ENCODE peak calls at places on chromosomes 12 and 14, in four cellular contexts. Q is HL-60, I is GM12878, R is K562. P is an unnamed sample.

GRCh38 chr14:77039285-77040058 is 11.0 kb upstream of the IRF2BPL start:
- DNase-seq in Q (no peak), I (no peak), R (no peak), P (no peak)

GRCh38 chr12:104448475-104448874 is 8.3 kb upstream of the CHST11 start:
- DNase-seq in I (no peak), R (no peak), Q (no peak), P (no peak)

GRCh38 chr12:132404956-132405741 is 75.8 kb upstream of the GALNT9 start:
- DNase-seq in R (no peak), I (no peak), Q (no peak), P (no peak)

GRCh38 chr14:34723867-34724266 is 9.5 kb upstream of the CFL2 start:
- DNase-seq in R (no peak), I (no peak), Q (no peak), P (no peak)

GRCh38 chr14:105411017-105411941 is 8.3 kb upstream of the MTA1 start:
- DNase-seq in Q (no peak), R (peak), I (no peak), P (no peak)

GRCh38 chr14:89697281-89698060 is 257.1 kb downstream of the EFCAB11 start:
- DNase-seq in Q (no peak), I (no peak), R (no peak), P (no peak)

GRCh38 chr12:5038781-5039311 is 4.8 kb upstream of the KCNA5 start:
- DNase-seq in I (no peak), R (no peak), Q (no peak), P (no peak)

GRCh38 chr12:80218925-80219714 is 119.8 kb downstream of the OTOGL start:
- DNase-seq in R (no peak), I (no peak), Q (no peak), P (no peak)

GRCh38 chr12:94618995-94619695 is 31.2 kb downstream of the TMCC3 start:
- DNase-seq in Q (no peak), R (no peak), I (no peak), P (no peak)

GRCh38 chr14:66403183-66403582 is 83.0 kb upstream of the CCDC196 start:
- DNase-seq in Q (peak), R (no peak), I (no peak), P (no peak)

GRCh38 chr12:75437564-75437963 is 43.0 kb upstream of the GLIPR1 start:
- DNase-seq in Q (peak), R (no peak), I (no peak), P (no peak)

GRCh38 chr12:58901664-58902063 is 18.6 kb downstream of the LRIG3 start:
- DNase-seq in R (no peak), Q (no peak), I (no peak), P (no peak)

GRCh38 chr12:77218278-77218677 is 152.9 kb upstream of the E2F7 start:
- DNase-seq in R (no peak), I (no peak), Q (no peak), P (no peak)

GRCh38 chr14:65211341-65211987 is 109.1 kb upstream of the MAX start:
- DNase-seq in I (no peak), Q (no peak), R (no peak), P (no peak)

GRCh38 chr12:98543701-98544100 is 28.3 kb downstream of the TMPO start:
- DNase-seq in Q (no peak), I (no peak), R (no peak), P (no peak)

GRCh38 chr12:103505371-103506236 is 9.8 kb upstream of the C12orf42 start:
- DNase-seq in Q (no peak), I (peak), R (no peak), P (peak)

GRCh38 chr14:79376557-79376956 is 834.7 kb downstream of the DIO2 start:
- DNase-seq in Q (no peak), I (no peak), R (no peak), P (no peak)

GRCh38 chr12:91111366-91112321 is at the start of gene LUM:
- DNase-seq in I (no peak), R (no peak), Q (no peak), P (no peak)

GRCh38 chr12:16610006-16610520 is 4.1 kb upstream of the LMO3 start:
- DNase-seq in I (no peak), R (no peak), Q (no peak), P (no peak)

GRCh38 chr14:26811756-26812305 is 214.0 kb upstream of the NOVA1 start:
- DNase-seq in R (no peak), I (no peak), Q (no peak), P (no peak)

GRCh38 chr12:34163443-34163842 is 141.1 kb downstream of the ALG10 start:
- DNase-seq in Q (no peak), R (no peak), I (no peak), P (no peak)

GRCh38 chr12:75550401-75550851 is 39.0 kb upstream of the KRR1 start:
- DNase-seq in R (no peak), I (no peak), Q (no peak), P (no peak)

GRCh38 chr12:117100851-117101673 is 1.8 kb upstream of the TESC start:
- DNase-seq in R (no peak), I (no peak), Q (no peak), P (no peak)

GRCh38 chr12:77578471-77579262 is 252.0 kb upstream of the NAV3 start:
- DNase-seq in Q (no peak), R (no peak), I (no peak), P (no peak)

GRCh38 chr12:120067901-120068300 is 48.7 kb downstream of the RAB35 start:
- DNase-seq in Q (no peak), I (no peak), R (no peak), P (no peak)

GRCh38 chr12:111137968-111138367 is 217.6 kb upstream of the MYL2 start:
- DNase-seq in I (no peak), R (no peak), Q (no peak), P (no peak)

GRCh38 chr12:91191516-91192111 is 9.0 kb upstream of the DCN start:
- DNase-seq in Q (no peak), I (no peak), R (no peak), P (no peak)

GRCh38 chr12:79534029-79534867 is 156.5 kb downstream of the PAWR start:
- DNase-seq in R (no peak), Q (no peak), I (no peak), P (no peak)

GRCh38 chr14:101956179-101956885 is 8.0 kb upstream of the DYNC1H1 start:
- DNase-seq in R (no peak), Q (no peak), I (no peak), P (no peak)

GRCh38 chr14:90454041-90455000 is 57.5 kb downstream of the CALM1 start:
- DNase-seq in Q (no peak), R (peak), I (no peak), P (no peak)

GRCh38 chr12:39912211-39912980 is 193.5 kb downstream of the SLC2A13 start:
- DNase-seq in Q (no peak), R (no peak), I (no peak), P (no peak)

GRCh38 chr14:33477752-33478151 is 473.1 kb downstream of the EGLN3 start:
- DNase-seq in R (no peak), Q (no peak), I (no peak), P (no peak)

GRCh38 chr12:56046027-56046780 is 4.5 kb downstream of the RPS26 start:
- DNase-seq in I (no peak), Q (no peak), R (no peak), P (no peak)
- TF ChIP-seq SPI1 in I (no peak), Q (no peak), R (no peak), P (no peak)

DNA sequence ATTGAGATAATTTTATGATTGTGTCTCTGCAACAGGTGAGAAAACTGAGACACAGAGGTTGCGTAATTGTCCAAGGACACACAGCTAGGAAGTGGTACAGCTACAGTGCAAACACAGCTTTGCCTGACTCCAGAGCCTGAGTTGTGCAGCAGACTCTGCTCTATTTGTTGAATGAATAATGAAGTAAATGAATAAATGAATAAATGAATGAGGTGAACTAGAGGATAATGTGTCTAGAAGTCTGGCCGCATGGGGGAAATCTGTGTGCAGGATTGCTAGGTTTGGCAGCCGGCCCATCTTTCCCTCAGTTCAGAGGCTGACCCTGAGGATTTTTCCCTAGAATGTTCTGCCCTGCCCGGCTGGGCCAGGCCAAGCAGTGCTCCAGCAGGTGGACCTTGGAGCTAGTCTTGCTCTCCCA is 225.1 kb downstream of the C12orf75 start:
- DNase-seq in I (no peak), Q (no peak), R (no peak), P (no peak)
- TF ChIP-seq SPI1 in I (no peak), Q (no peak), R (no peak), P (no peak)

GRCh38 chr12:87348071-87348470 is 681.1 kb downstream of the C12orf50 start:
- DNase-seq in I (no peak), R (no peak), Q (no peak), P (no peak)
- TF ChIP-seq SPI1 in I (no peak), R (no peak), Q (no peak), P (no peak)

DNA sequence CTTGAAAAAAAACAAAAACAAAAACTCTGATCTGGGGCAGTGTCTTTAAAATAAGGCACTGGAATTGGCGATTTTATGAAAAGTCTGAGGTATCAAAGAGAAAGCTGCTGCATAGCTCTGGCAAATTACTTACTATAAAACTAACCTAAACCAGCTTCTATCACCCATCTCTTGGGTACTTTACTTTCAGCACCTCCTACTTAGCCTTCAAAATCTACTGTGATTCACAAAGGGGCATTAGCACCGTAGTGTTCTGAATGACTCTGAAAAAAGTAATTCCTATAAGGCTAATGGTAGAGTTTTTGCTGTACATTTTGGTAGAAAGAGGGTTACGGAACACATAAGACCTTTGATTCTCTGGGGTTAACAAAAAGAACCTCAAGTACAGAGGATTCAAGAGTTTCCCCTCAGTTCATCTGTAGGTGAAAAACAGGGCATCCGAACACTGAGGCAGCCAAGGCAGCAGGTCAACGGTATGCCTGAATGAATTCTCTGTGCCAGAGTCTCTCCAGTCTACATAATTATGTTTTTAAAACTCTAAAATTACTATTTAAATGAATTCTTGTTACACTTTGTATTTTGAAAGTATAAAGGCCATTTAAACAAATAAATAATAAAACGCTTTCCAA is 101.5 kb downstream of the ELK3 start:
- DNase-seq in Q (no peak), I (no peak), R (no peak), P (no peak)
- TF ChIP-seq SPI1 in Q (no peak), I (no peak), R (no peak), P (no peak)

GRCh38 chr12:23893611-23894010 is 55.9 kb downstream of the SOX5 start:
- DNase-seq in R (no peak), I (no peak), Q (no peak), P (no peak)
- TF ChIP-seq SPI1 in R (no peak), I (no peak), Q (no peak), P (no peak)

DNA sequence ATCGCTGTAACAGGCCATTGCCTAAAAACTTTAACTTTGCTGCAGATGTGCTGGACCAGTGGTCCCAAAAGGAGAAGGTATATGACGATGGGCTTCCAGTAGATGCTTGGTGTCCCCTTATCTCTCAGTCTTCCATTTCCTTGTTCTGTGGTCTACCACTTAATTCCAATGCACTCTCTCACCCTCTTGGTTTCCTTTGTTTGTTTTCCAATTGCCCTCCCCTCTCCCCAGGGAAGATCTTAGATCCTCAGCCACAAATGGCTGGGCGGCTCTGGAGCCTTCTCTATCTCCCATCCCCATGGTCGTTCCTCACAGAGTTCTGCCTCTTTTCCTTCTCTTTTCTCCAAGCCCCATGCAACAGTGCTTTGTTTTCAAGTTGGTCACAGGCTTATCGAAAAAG is 584 bp downstream of the ACSM4 start:
- DNase-seq in Q (no peak), R (no peak), I (no peak), P (no peak)
- TF ChIP-seq SPI1 in Q (no peak), R (no peak), I (no peak), P (no peak)

DNA sequence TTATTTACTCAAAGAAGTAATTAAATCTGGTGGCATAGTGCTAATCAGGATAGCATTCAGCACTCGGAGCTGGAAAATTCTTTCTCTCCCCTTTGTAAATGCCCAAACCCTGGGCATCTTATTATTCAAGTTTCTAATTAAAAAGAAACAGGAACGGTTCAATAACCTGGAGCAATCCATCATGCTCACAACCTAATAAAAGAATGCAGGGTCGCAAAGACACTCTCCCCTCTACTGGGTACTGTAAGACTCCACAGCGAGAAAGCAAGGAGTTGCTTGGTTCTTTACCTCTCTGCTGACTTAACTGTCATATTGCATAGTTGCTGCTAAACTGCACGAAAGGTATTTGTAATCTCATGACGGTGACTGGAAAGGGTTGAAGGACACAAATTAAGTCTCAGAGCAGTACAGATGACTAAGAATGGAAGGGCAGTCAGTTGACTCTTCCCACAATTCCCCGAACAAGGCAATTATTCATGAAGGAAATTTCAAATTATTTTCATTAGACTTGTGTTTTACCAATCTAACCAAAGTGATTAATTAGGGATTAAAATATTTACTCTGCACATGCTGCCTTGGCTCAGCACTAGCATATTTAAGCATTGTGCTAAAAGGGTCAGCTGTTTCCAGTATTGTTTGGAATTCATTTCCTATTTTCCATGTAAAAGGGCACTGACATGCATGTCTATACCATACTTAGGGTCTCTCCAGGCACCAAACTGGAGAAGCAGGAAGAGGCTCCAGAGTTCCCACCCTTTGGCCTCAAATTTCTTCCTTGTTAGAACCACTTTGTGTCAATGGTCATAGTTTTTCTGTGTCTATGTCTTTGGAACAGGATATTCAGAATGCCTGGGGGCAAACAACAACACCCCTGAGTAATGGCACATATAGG is 182.2 kb downstream of the EXOC5 start:
- DNase-seq in R (no peak), Q (no peak), I (no peak), P (no peak)
- TF ChIP-seq SPI1 in R (no peak), Q (no peak), I (no peak), P (no peak)

DNA sequence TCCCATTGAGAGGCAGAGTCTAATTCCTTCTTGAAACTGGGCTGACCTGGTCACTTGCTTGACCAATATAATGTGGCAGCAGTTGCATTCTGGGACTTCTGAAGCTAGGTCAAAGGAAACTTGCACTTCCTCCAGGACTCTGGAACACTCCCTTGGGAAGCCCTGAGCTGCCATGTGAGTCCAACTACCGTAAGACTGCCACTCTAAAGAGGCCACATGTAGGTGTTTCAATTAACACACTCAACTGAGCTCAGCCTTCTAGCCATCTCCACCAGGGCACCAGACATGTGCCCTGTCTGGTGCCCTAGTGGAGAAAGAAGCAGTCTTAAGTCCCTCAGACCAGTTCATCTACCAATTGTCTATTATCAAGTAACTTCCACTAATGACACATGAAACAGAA is 6.1 kb upstream of the TEP1 start:
- DNase-seq in Q (no peak), R (no peak), I (no peak), P (no peak)
- TF ChIP-seq SPI1 in Q (no peak), R (no peak), I (no peak), P (no peak)

P was measured in GM12891.